ENCODE peak calls at places on chromosomes 2 and 18, in five cellular contexts. One of them, this sample, is unnamed.

GRCh38 chr2:176239016-176239415 is 30.2 kb upstream of the MTX2 start:
- DNase-seq in skeletal muscle cell: no peak
- DNase-seq in activated CD4-positive, alpha-beta T cell treated with anti-CD3 and anti-CD28 coated beads for 24 hours: no peak
- DNase-seq in renal cortical epithelial cell: peak
- DNase-seq in mucosa of gallbladder: no peak
- DNase-seq in this sample: no peak

GRCh38 chr18:22446325-22446724 is 28.6 kb upstream of the CTAGE1 start:
- DNase-seq in renal cortical epithelial cell: no peak
- DNase-seq in skeletal muscle cell: no peak
- DNase-seq in mucosa of gallbladder: no peak
- DNase-seq in activated CD4-positive, alpha-beta T cell treated with anti-CD3 and anti-CD28 coated beads for 24 hours: no peak
- DNase-seq in this sample: no peak

GRCh38 chr2:75003773-75004172 is 45.3 kb downstream of the POLE4 start:
- DNase-seq in skeletal muscle cell: no peak
- DNase-seq in renal cortical epithelial cell: no peak
- DNase-seq in mucosa of gallbladder: no peak
- DNase-seq in activated CD4-positive, alpha-beta T cell treated with anti-CD3 and anti-CD28 coated beads for 24 hours: no peak
- DNase-seq in this sample: no peak

GRCh38 chr2:219161097-219161496 is 482 bp upstream of the NHEJ1 start:
- DNase-seq in activated CD4-positive, alpha-beta T cell treated with anti-CD3 and anti-CD28 coated beads for 24 hours: no peak
- DNase-seq in skeletal muscle cell: no peak
- DNase-seq in renal cortical epithelial cell: no peak
- DNase-seq in mucosa of gallbladder: no peak
- DNase-seq in this sample: no peak

GRCh38 chr2:100196786-100197494 is 54.5 kb upstream of the AFF3 start:
- DNase-seq in activated CD4-positive, alpha-beta T cell treated with anti-CD3 and anti-CD28 coated beads for 24 hours: no peak
- DNase-seq in renal cortical epithelial cell: no peak
- DNase-seq in skeletal muscle cell: no peak
- DNase-seq in mucosa of gallbladder: no peak
- DNase-seq in this sample: no peak

GRCh38 chr2:99448556-99448955 is 41.3 kb downstream of the REV1 start:
- DNase-seq in activated CD4-positive, alpha-beta T cell treated with anti-CD3 and anti-CD28 coated beads for 24 hours: no peak
- DNase-seq in skeletal muscle cell: peak
- DNase-seq in mucosa of gallbladder: no peak
- DNase-seq in renal cortical epithelial cell: peak
- DNase-seq in this sample: no peak

GRCh38 chr2:86625096-86625495 is 1.4 kb upstream of the RNF103 start:
- DNase-seq in renal cortical epithelial cell: no peak
- DNase-seq in mucosa of gallbladder: no peak
- DNase-seq in skeletal muscle cell: no peak
- DNase-seq in activated CD4-positive, alpha-beta T cell treated with anti-CD3 and anti-CD28 coated beads for 24 hours: no peak
- DNase-seq in this sample: no peak

GRCh38 chr2:23385351-23385747 is 370 bp downstream of the KLHL29 start:
- DNase-seq in renal cortical epithelial cell: no peak
- DNase-seq in mucosa of gallbladder: no peak
- DNase-seq in skeletal muscle cell: no peak
- DNase-seq in activated CD4-positive, alpha-beta T cell treated with anti-CD3 and anti-CD28 coated beads for 24 hours: no peak
- DNase-seq in this sample: no peak

GRCh38 chr2:22855081-22855480 is 529.9 kb upstream of the KLHL29 start:
- DNase-seq in renal cortical epithelial cell: no peak
- DNase-seq in mucosa of gallbladder: no peak
- DNase-seq in activated CD4-positive, alpha-beta T cell treated with anti-CD3 and anti-CD28 coated beads for 24 hours: no peak
- DNase-seq in skeletal muscle cell: no peak
- DNase-seq in this sample: no peak

GRCh38 chr2:235665656-235666239 is 171.9 kb downstream of the AGAP1 start:
- DNase-seq in skeletal muscle cell: no peak
- DNase-seq in renal cortical epithelial cell: no peak
- DNase-seq in activated CD4-positive, alpha-beta T cell treated with anti-CD3 and anti-CD28 coated beads for 24 hours: no peak
- DNase-seq in mucosa of gallbladder: no peak
- DNase-seq in this sample: no peak

GRCh38 chr2:46943881-46944798 is 28.5 kb upstream of the MCFD2 start:
- DNase-seq in renal cortical epithelial cell: no peak
- DNase-seq in activated CD4-positive, alpha-beta T cell treated with anti-CD3 and anti-CD28 coated beads for 24 hours: peak
- DNase-seq in mucosa of gallbladder: no peak
- DNase-seq in skeletal muscle cell: no peak
- DNase-seq in this sample: peak

GRCh38 chr2:9006368-9006767 is 2.9 kb upstream of the MBOAT2 start:
- DNase-seq in skeletal muscle cell: no peak
- DNase-seq in renal cortical epithelial cell: no peak
- DNase-seq in activated CD4-positive, alpha-beta T cell treated with anti-CD3 and anti-CD28 coated beads for 24 hours: no peak
- DNase-seq in mucosa of gallbladder: no peak
- DNase-seq in this sample: no peak

GRCh38 chr2:241882090-241882625 is 12.6 kb downstream of the RTP5 start:
- DNase-seq in renal cortical epithelial cell: no peak
- DNase-seq in activated CD4-positive, alpha-beta T cell treated with anti-CD3 and anti-CD28 coated beads for 24 hours: peak
- DNase-seq in skeletal muscle cell: no peak
- DNase-seq in mucosa of gallbladder: peak
- DNase-seq in this sample: peak

GRCh38 chr2:63050186-63050915 is at the start of gene OTX1:
- DNase-seq in renal cortical epithelial cell: no peak
- DNase-seq in mucosa of gallbladder: peak
- DNase-seq in activated CD4-positive, alpha-beta T cell treated with anti-CD3 and anti-CD28 coated beads for 24 hours: peak
- DNase-seq in skeletal muscle cell: no peak
- DNase-seq in this sample: peak

GRCh38 chr2:239167011-239167673 is 233.7 kb downstream of the HDAC4 start:
- DNase-seq in renal cortical epithelial cell: no peak
- DNase-seq in activated CD4-positive, alpha-beta T cell treated with anti-CD3 and anti-CD28 coated beads for 24 hours: no peak
- DNase-seq in skeletal muscle cell: no peak
- DNase-seq in mucosa of gallbladder: no peak
- DNase-seq in this sample: no peak

GRCh38 chr2:211423018-211423417 is 866.6 kb downstream of the CPS1 start:
- DNase-seq in renal cortical epithelial cell: no peak
- DNase-seq in mucosa of gallbladder: no peak
- DNase-seq in skeletal muscle cell: no peak
- DNase-seq in activated CD4-positive, alpha-beta T cell treated with anti-CD3 and anti-CD28 coated beads for 24 hours: no peak
- DNase-seq in this sample: no peak